ENCODE peak calls at places on chromosome 13, in seven cellular contexts. G is iris pigment epithelial cell; K is globus pallidus; S is Karpas-422; Y is activated CD4-positive, alpha-beta T cell treated with anti-CD3 and anti-CD28 coated beads, Interleukin-2, amount 50 U/mL, for 1 hour; T is AG04450; A is SHP77. P is an unnamed sample.

GRCh38 chr13:64158910-64159309 is 2743.3 kb upstream of the PCDH20 start:
- DNase-seq in G (peak; percentile 69), K (no peak), S (no peak), Y (no peak), T (no peak), A (no peak), P (no peak)

GRCh38 chr13:110590577-110590976 is 24.8 kb upstream of the NAXD start:
- DNase-seq in G (no peak), K (no peak), S (no peak), Y (no peak), T (no peak), A (no peak), P (peak; percentile 71)

GRCh38 chr13:40508112-40508511 is 158.3 kb downstream of the FOXO1 start:
- DNase-seq in G (peak; percentile 80), K (no peak), S (no peak), Y (no peak), T (no peak), A (no peak), P (peak; percentile 42)

GRCh38 chr13:97142452-97142851 is 79.7 kb upstream of the MBNL2 start:
- DNase-seq in G (peak; percentile 54), K (no peak), S (peak; percentile 55), Y (no peak), T (no peak), A (peak; percentile 90), P (peak; percentile 92)

GRCh38 chr13:51396352-51396751 is 56.5 kb downstream of the INTS6 start:
- DNase-seq in G (peak; percentile 49), K (no peak), S (no peak), Y (no peak), T (no peak), A (no peak), P (no peak)

GRCh38 chr13:32846020-32846451 is 170.2 kb upstream of the KL start:
- DNase-seq in G (no peak), K (no peak), S (no peak), Y (no peak), T (no peak), A (no peak), P (peak; percentile 56)

GRCh38 chr13:109309625-109310363 is 476.6 kb downstream of the IRS2 start:
- DNase-seq in G (peak; percentile 7), K (no peak), S (no peak), Y (no peak), T (no peak), A (peak; percentile 90), P (no peak)

GRCh38 chr13:40974460-40975407 is 44.4 kb downstream of the ELF1 start:
- DNase-seq in G (peak; percentile 82), K (no peak), S (peak; percentile 83), Y (no peak), T (no peak), A (no peak), P (peak; percentile 93)

GRCh38 chr13:80388506-80388905 is 47.6 kb upstream of the SPRY2 start:
- DNase-seq in G (no peak), K (no peak), S (no peak), Y (no peak), T (no peak), A (no peak), P (no peak)

GRCh38 chr13:28716511-28716910 is 2.3 kb downstream of the SLC46A3 start:
- DNase-seq in G (peak; percentile 63), K (no peak), S (no peak), Y (no peak), T (no peak), A (no peak), P (peak; percentile 63)

GRCh38 chr13:51502206-51502651 is 49.4 kb upstream of the INTS6 start:
- DNase-seq in G (peak; percentile 39), K (no peak), S (no peak), Y (no peak), T (no peak), A (no peak), P (no peak)

GRCh38 chr13:114282143-114282685 is 813 bp downstream of the UPF3A start:
- DNase-seq in G (peak; percentile 75), K (peak; percentile 65), S (peak; percentile 90), Y (peak; percentile 23), T (no peak), A (peak; percentile 75), P (peak; percentile 86)

GRCh38 chr13:46359731-46360130 is 27.3 kb downstream of the RUBCNL start:
- DNase-seq in G (peak; percentile 87), K (no peak), S (no peak), Y (no peak), T (no peak), A (no peak), P (no peak)

GRCh38 chr13:25584975-25585374 is 213.2 kb downstream of the ATP8A2 start:
- DNase-seq in G (no peak), K (no peak), S (no peak), Y (no peak), T (no peak), A (no peak), P (no peak)

GRCh38 chr13:104571161-104571889 is 1505.1 kb upstream of the SLC10A2 start:
- DNase-seq in G (peak; percentile 88), K (peak; percentile 89), S (peak; percentile 44), Y (no peak), T (peak; percentile 41), A (peak; percentile 81), P (peak; percentile 90)

GRCh38 chr13:76879211-76879875 is 6.9 kb downstream of the KCTD12 start:
- DNase-seq in G (peak; percentile 93), K (peak; percentile 60), S (peak; percentile 79), Y (peak; percentile 55), T (no peak), A (no peak), P (peak; percentile 66)

GRCh38 chr13:109764045-109764444 is 22.3 kb downstream of the IRS2 start:
- DNase-seq in G (no peak), K (no peak), S (no peak), Y (no peak), T (no peak), A (no peak), P (no peak)

GRCh38 chr13:99062593-99062992 is 84.7 kb upstream of the DOCK9 start:
- DNase-seq in G (peak; percentile 43), K (peak; percentile 13), S (no peak), Y (no peak), T (no peak), A (peak; percentile 41), P (no peak)

GRCh38 chr13:30114586-30115256 is 192.6 kb downstream of the KATNAL1 start:
- DNase-seq in G (peak; percentile 68), K (peak; percentile 72), S (peak; percentile 94), Y (peak; percentile 96), T (no peak), A (peak; percentile 60), P (peak; percentile 99)

GRCh38 chr13:75194717-75195116 is 287.3 kb downstream of the TBC1D4 start:
- DNase-seq in G (no peak), K (peak; percentile 29), S (no peak), Y (no peak), T (no peak), A (no peak), P (no peak)

GRCh38 chr13:36339600-36340155 is 6.5 kb downstream of the SPART start:
- DNase-seq in G (no peak), K (no peak), S (no peak), Y (no peak), T (no peak), A (no peak), P (no peak)

GRCh38 chr13:41985788-41986508 is 25.0 kb upstream of the VWA8 start:
- DNase-seq in G (peak; percentile 54), K (no peak), S (no peak), Y (no peak), T (no peak), A (no peak), P (no peak)

GRCh38 chr13:47858678-47859050 is 142.4 kb downstream of the SUCLA2 start:
- DNase-seq in G (peak; percentile 90), K (no peak), S (no peak), Y (no peak), T (peak; percentile 1), A (no peak), P (no peak)

GRCh38 chr13:95896302-95896701 is 156.9 kb downstream of the UGGT2 start:
- DNase-seq in G (peak; percentile 60), K (no peak), S (no peak), Y (no peak), T (no peak), A (no peak), P (peak; percentile 21)

GRCh38 chr13:21124853-21125252 is 51.5 kb downstream of the SKA3 start:
- DNase-seq in G (peak; percentile 48), K (no peak), S (peak; percentile 40), Y (no peak), T (no peak), A (peak; percentile 94), P (peak; percentile 57)

GRCh38 chr13:104532131-104532530 is 1465.9 kb upstream of the SLC10A2 start:
- DNase-seq in G (no peak), K (no peak), S (no peak), Y (no peak), T (no peak), A (no peak), P (no peak)